ENCODE peak calls at places on chromosomes 2 and 18, in nine cellular contexts. J, A, W, T, U, O, Y, Z and R are unnamed samples.

GRCh38 chr2:202014328-202015034 is 19.2 kb upstream of the FZD7 start:
- DNase-seq in J (peak; percentile 21), A (no peak), W (no peak), T (no peak), U (peak; percentile 26), O (no peak), Y (no peak), Z (no peak), R (peak; percentile 94)

GRCh38 chr2:150274108-150274507 is 213.4 kb downstream of the RND3 start:
- DNase-seq in J (no peak), A (no peak), W (no peak), T (peak; percentile 49), U (no peak), O (no peak), Y (no peak), Z (no peak), R (no peak)

GRCh38 chr2:70192516-70192915 is 1.7 kb upstream of the C2orf42 start:
- DNase-seq in J (no peak), A (no peak), W (no peak), T (no peak), U (no peak), O (no peak), Y (no peak), Z (no peak), R (no peak)

GRCh38 chr2:233261819-233262555 is 10.5 kb downstream of the ATG16L1 start:
- DNase-seq in J (no peak), A (no peak), W (no peak), T (no peak), U (no peak), O (no peak), Y (no peak), Z (no peak), R (no peak)

GRCh38 chr2:119265693-119266066 is 42.0 kb downstream of the STEAP3 start:
- DNase-seq in J (no peak), A (no peak), W (no peak), T (no peak), U (no peak), O (no peak), Y (no peak), Z (no peak), R (no peak)

GRCh38 chr2:64987001-64987962 is 1.9 kb upstream of the SLC1A4 start:
- DNase-seq in J (peak; percentile 38), A (peak; percentile 33), W (no peak), T (no peak), U (no peak), O (no peak), Y (no peak), Z (no peak), R (no peak)

GRCh38 chr2:237669628-237670351 is 42.4 kb downstream of the LRRFIP1 start:
- DNase-seq in J (peak; percentile 92), A (peak; percentile 36), W (no peak), T (no peak), U (peak; percentile 38), O (no peak), Y (no peak), Z (peak; percentile 91), R (no peak)

GRCh38 chr18:39205565-39205964 is 1640.0 kb upstream of the CELF4 start:
- DNase-seq in J (no peak), A (no peak), W (no peak), T (peak; percentile 38), U (no peak), O (no peak), Y (no peak), Z (no peak), R (no peak)

GRCh38 chr2:128593518-128594272 is 275.0 kb upstream of the HS6ST1 start:
- DNase-seq in J (no peak), A (no peak), W (no peak), T (no peak), U (no peak), O (no peak), Y (peak; percentile 21), Z (no peak), R (peak; percentile 41)

GRCh38 chr2:48854681-48855080 is 99.2 kb upstream of the LHCGR start:
- DNase-seq in J (no peak), A (no peak), W (no peak), T (no peak), U (no peak), O (no peak), Y (no peak), Z (no peak), R (no peak)

GRCh38 chr2:503288-503999 is 173.8 kb downstream of the TMEM18 start:
- DNase-seq in J (peak; percentile 58), A (no peak), W (no peak), T (no peak), U (no peak), O (no peak), Y (no peak), Z (no peak), R (no peak)

GRCh38 chr2:23375448-23375847 is 9.5 kb upstream of the KLHL29 start:
- DNase-seq in J (peak; percentile 41), A (peak; percentile 56), W (no peak), T (peak; percentile 45), U (peak; percentile 49), O (no peak), Y (peak; percentile 70), Z (peak; percentile 60), R (peak; percentile 76)

GRCh38 chr2:173062806-173063205 is 12.8 kb upstream of the MAP3K20 start:
- DNase-seq in J (no peak), A (no peak), W (no peak), T (no peak), U (no peak), O (no peak), Y (no peak), Z (no peak), R (no peak)

GRCh38 chr2:67169417-67170140 is 227.6 kb upstream of the ETAA1 start:
- DNase-seq in J (no peak), A (no peak), W (no peak), T (peak; percentile 39), U (no peak), O (no peak), Y (no peak), Z (no peak), R (peak; percentile 54)

GRCh38 chr2:68428746-68429145 is 38.3 kb downstream of the FBXO48 start:
- DNase-seq in J (no peak), A (no peak), W (no peak), T (no peak), U (no peak), O (no peak), Y (no peak), Z (no peak), R (no peak)

GRCh38 chr18:35178260-35178659 is 62.6 kb upstream of the ZNF397 start:
- DNase-seq in J (peak; percentile 78), A (no peak), W (no peak), T (peak; percentile 90), U (no peak), O (no peak), Y (no peak), Z (no peak), R (no peak)

GRCh38 chr2:217102941-217103340 is 243.1 kb upstream of the TNP1 start:
- DNase-seq in J (no peak), A (no peak), W (no peak), T (no peak), U (no peak), O (no peak), Y (no peak), Z (no peak), R (no peak)

GRCh38 chr2:190506666-190507065 is 27.9 kb downstream of the NEMP2 start:
- DNase-seq in J (no peak), A (no peak), W (no peak), T (no peak), U (no peak), O (peak; percentile 50), Y (no peak), Z (no peak), R (no peak)

GRCh38 chr2:8546319-8547283 is 135.3 kb upstream of the ID2 start:
- DNase-seq in J (no peak), A (no peak), W (no peak), T (no peak), U (no peak), O (no peak), Y (no peak), Z (no peak), R (no peak)

GRCh38 chr2:231331533-231331932 is 64.0 kb upstream of the B3GNT7 start:
- DNase-seq in J (no peak), A (no peak), W (no peak), T (no peak), U (no peak), O (no peak), Y (no peak), Z (no peak), R (no peak)

GRCh38 chr2:119230630-119231185 is 7.1 kb downstream of the STEAP3 start:
- DNase-seq in J (peak; percentile 74), A (no peak), W (no peak), T (no peak), U (no peak), O (no peak), Y (peak; percentile 67), Z (no peak), R (no peak)

GRCh38 chr2:95734976-95735890 is 143.4 kb downstream of the TRIM43 start:
- DNase-seq in J (no peak), A (no peak), W (no peak), T (no peak), U (no peak), O (no peak), Y (no peak), Z (no peak), R (no peak)

GRCh38 chr2:174774828-174775227 is 10.6 kb upstream of the CHRNA1 start:
- DNase-seq in J (no peak), A (no peak), W (no peak), T (no peak), U (no peak), O (no peak), Y (no peak), Z (no peak), R (no peak)

GRCh38 chr2:24832991-24833671 is 39.9 kb downstream of the CENPO start:
- DNase-seq in J (no peak), A (no peak), W (no peak), T (no peak), U (peak; percentile 48), O (no peak), Y (peak; percentile 70), Z (no peak), R (no peak)

GRCh38 chr2:198059800-198060199 is 255.4 kb downstream of the PLCL1 start:
- DNase-seq in J (no peak), A (no peak), W (no peak), T (no peak), U (no peak), O (no peak), Y (no peak), Z (no peak), R (no peak)

GRCh38 chr2:62800618-62801017 is 95.1 kb downstream of the EHBP1 start:
- DNase-seq in J (no peak), A (no peak), W (no peak), T (no peak), U (no peak), O (no peak), Y (no peak), Z (no peak), R (no peak)

GRCh38 chr2:163665817-163666216 is 70.0 kb downstream of the FIGN start:
- DNase-seq in J (peak; percentile 12), A (no peak), W (no peak), T (peak; percentile 58), U (no peak), O (no peak), Y (no peak), Z (no peak), R (no peak)

GRCh38 chr18:37662099-37662498 is 96.5 kb upstream of the CELF4 start:
- DNase-seq in J (no peak), A (no peak), W (no peak), T (no peak), U (no peak), O (no peak), Y (no peak), Z (no peak), R (no peak)

GRCh38 chr2:20334645-20335203 is 15.9 kb downstream of the PUM2 start:
- DNase-seq in J (no peak), A (no peak), W (no peak), T (no peak), U (no peak), O (no peak), Y (no peak), Z (no peak), R (no peak)

GRCh38 chr2:11777066-11777782 is 30.8 kb downstream of the LPIN1 start:
- DNase-seq in J (no peak), A (no peak), W (no peak), T (no peak), U (no peak), O (no peak), Y (no peak), Z (no peak), R (peak; percentile 31)

GRCh38 chr2:108533832-108534576 is at the start of gene LIMS1:
- DNase-seq in J (peak; percentile 88), A (peak; percentile 96), W (peak; percentile 88), T (peak; percentile 82), U (peak; percentile 91), O (peak; percentile 79), Y (peak; percentile 97), Z (peak; percentile 85), R (peak; percentile 93)